ENCODE peak calls at places on chromosomes 2 and 18, in eight cellular contexts. One of them, this sample, is unnamed. For H3K27me3, the result is how much of the 10 kb centered on the place peaks cover.

GRCh38 chr18:39806519-39806918 is 2148.5 kb upstream of the PIK3C3 start:
- DNase-seq in ovary: no peak
- DNase-seq in cardiac muscle cell: peak
- DNase-seq in upper lobe of right lung: no peak
- DNase-seq in GM23248: peak
- DNase-seq in stomach: no peak
- DNase-seq in hepatocyte: peak
- DNase-seq in PC-3: peak
- DNase-seq in this sample: no peak

GRCh38 chr2:24856791-24857211 is 63.2 kb downstream of the ADCY3 start:
- DNase-seq in ovary: no peak
- DNase-seq in cardiac muscle cell: peak
- DNase-seq in upper lobe of right lung: no peak
- DNase-seq in GM23248: peak
- DNase-seq in stomach: no peak
- DNase-seq in hepatocyte: no peak
- DNase-seq in PC-3: no peak
- DNase-seq in this sample: no peak

GRCh38 chr2:176753752-176754474 is 458.7 kb upstream of the HNRNPA3 start:
- DNase-seq in ovary: no peak
- DNase-seq in cardiac muscle cell: no peak
- DNase-seq in upper lobe of right lung: no peak
- DNase-seq in GM23248: peak
- DNase-seq in stomach: no peak
- DNase-seq in hepatocyte: no peak
- DNase-seq in PC-3: no peak
- DNase-seq in this sample: peak

GRCh38 chr18:35756506-35757117 is 175.1 kb downstream of the GALNT1 start:
- DNase-seq in ovary: no peak
- DNase-seq in cardiac muscle cell: peak
- DNase-seq in upper lobe of right lung: no peak
- DNase-seq in GM23248: peak
- DNase-seq in stomach: peak
- DNase-seq in hepatocyte: peak
- DNase-seq in PC-3: peak
- DNase-seq in this sample: peak

GRCh38 chr18:54558609-54559585 is 32.1 kb upstream of the DYNAP start:
- DNase-seq in ovary: no peak
- DNase-seq in cardiac muscle cell: peak
- DNase-seq in upper lobe of right lung: no peak
- DNase-seq in GM23248: peak
- DNase-seq in stomach: no peak
- DNase-seq in hepatocyte: peak
- DNase-seq in PC-3: peak
- DNase-seq in this sample: no peak

GRCh38 chr2:238512247-238512867 is 85.6 kb downstream of the ASB1 start:
- DNase-seq in ovary: no peak
- DNase-seq in cardiac muscle cell: no peak
- DNase-seq in upper lobe of right lung: peak
- DNase-seq in GM23248: no peak
- DNase-seq in stomach: no peak
- DNase-seq in hepatocyte: no peak
- DNase-seq in PC-3: peak
- DNase-seq in this sample: no peak

GRCh38 chr2:6442252-6442651 is 423.5 kb downstream of the CMPK2 start:
- DNase-seq in ovary: no peak
- DNase-seq in cardiac muscle cell: no peak
- DNase-seq in upper lobe of right lung: no peak
- DNase-seq in GM23248: no peak
- DNase-seq in stomach: no peak
- DNase-seq in hepatocyte: no peak
- DNase-seq in PC-3: no peak
- DNase-seq in this sample: no peak

GRCh38 chr2:1407950-1408695 is 5.1 kb upstream of the TPO start:
- DNase-seq in ovary: no peak
- DNase-seq in cardiac muscle cell: no peak
- DNase-seq in upper lobe of right lung: no peak
- DNase-seq in GM23248: no peak
- DNase-seq in stomach: no peak
- DNase-seq in hepatocyte: no peak
- DNase-seq in PC-3: no peak
- DNase-seq in this sample: no peak

GRCh38 chr18:44713435-44713834 is 32.7 kb downstream of the SETBP1 start:
- DNase-seq in ovary: no peak
- DNase-seq in cardiac muscle cell: no peak
- DNase-seq in upper lobe of right lung: no peak
- DNase-seq in GM23248: no peak
- DNase-seq in stomach: no peak
- DNase-seq in hepatocyte: no peak
- DNase-seq in PC-3: no peak
- DNase-seq in this sample: no peak

GRCh38 chr2:23603156-23603555 is 218.2 kb downstream of the KLHL29 start:
- DNase-seq in ovary: no peak
- DNase-seq in cardiac muscle cell: no peak
- DNase-seq in upper lobe of right lung: no peak
- DNase-seq in GM23248: no peak
- DNase-seq in stomach: no peak
- DNase-seq in hepatocyte: no peak
- DNase-seq in PC-3: no peak
- DNase-seq in this sample: no peak

GRCh38 chr2:171390941-171391516 is 42.8 kb downstream of the METTL8 start:
- DNase-seq in ovary: no peak
- DNase-seq in cardiac muscle cell: peak
- DNase-seq in upper lobe of right lung: no peak
- DNase-seq in GM23248: peak
- DNase-seq in stomach: no peak
- DNase-seq in hepatocyte: no peak
- DNase-seq in PC-3: peak
- DNase-seq in this sample: no peak

GRCh38 chr18:331231-331771 is 63.5 kb upstream of the THOC1 start:
- DNase-seq in ovary: no peak
- DNase-seq in cardiac muscle cell: peak
- DNase-seq in upper lobe of right lung: no peak
- DNase-seq in GM23248: no peak
- DNase-seq in stomach: no peak
- DNase-seq in hepatocyte: no peak
- DNase-seq in PC-3: no peak
- DNase-seq in this sample: peak

GRCh38 chr2:96534131-96534530 is 2.4 kb upstream of the ARID5A start:
- DNase-seq in ovary: no peak
- DNase-seq in cardiac muscle cell: peak
- DNase-seq in upper lobe of right lung: no peak
- DNase-seq in GM23248: no peak
- DNase-seq in stomach: no peak
- DNase-seq in hepatocyte: no peak
- DNase-seq in PC-3: no peak
- DNase-seq in this sample: no peak

GRCh38 chr2:156189584-156189983 is 142.9 kb downstream of the NR4A2 start:
- DNase-seq in ovary: no peak
- DNase-seq in cardiac muscle cell: no peak
- DNase-seq in upper lobe of right lung: no peak
- DNase-seq in GM23248: no peak
- DNase-seq in stomach: no peak
- DNase-seq in hepatocyte: peak
- DNase-seq in PC-3: no peak
- DNase-seq in this sample: no peak

GRCh38 chr2:46122971-46123365 is 174.2 kb upstream of the EPAS1 start:
- DNase-seq in ovary: no peak
- DNase-seq in cardiac muscle cell: no peak
- DNase-seq in upper lobe of right lung: no peak
- DNase-seq in GM23248: no peak
- DNase-seq in stomach: no peak
- DNase-seq in hepatocyte: no peak
- DNase-seq in PC-3: no peak
- DNase-seq in this sample: no peak
- H3K27ac ChIP-seq in ovary: no peak
- H3K27ac ChIP-seq in cardiac muscle cell: no peak
- H3K27ac ChIP-seq in upper lobe of right lung: no peak
- H3K27ac ChIP-seq in GM23248: no peak
- H3K27ac ChIP-seq in stomach: no peak
- H3K27ac ChIP-seq in hepatocyte: peak
- H3K27ac ChIP-seq in PC-3: no peak
- H3K27ac ChIP-seq in this sample: no peak

GRCh38 chr2:169363027-169363569 is 764 bp upstream of the LRP2 start:
- DNase-seq in ovary: no peak
- DNase-seq in cardiac muscle cell: peak
- DNase-seq in upper lobe of right lung: no peak
- DNase-seq in GM23248: no peak
- DNase-seq in stomach: no peak
- DNase-seq in hepatocyte: no peak
- DNase-seq in PC-3: no peak
- DNase-seq in this sample: no peak
- H3K27me3 ChIP-seq in ovary: under half
- H3K27me3 ChIP-seq in cardiac muscle cell: under half
- H3K27me3 ChIP-seq in upper lobe of right lung: under half
- H3K27me3 ChIP-seq in GM23248: under half
- H3K27me3 ChIP-seq in stomach: half or more
- H3K27me3 ChIP-seq in hepatocyte: under half
- H3K27me3 ChIP-seq in PC-3: half or more
- H3K27me3 ChIP-seq in this sample: under half

GRCh38 chr2:36455788-36456187 is 100.2 kb downstream of the CRIM1 start:
- DNase-seq in ovary: no peak
- DNase-seq in cardiac muscle cell: no peak
- DNase-seq in upper lobe of right lung: no peak
- DNase-seq in GM23248: peak
- DNase-seq in stomach: no peak
- DNase-seq in hepatocyte: no peak
- DNase-seq in PC-3: no peak
- DNase-seq in this sample: no peak
- H3K27ac ChIP-seq in ovary: peak
- H3K27ac ChIP-seq in cardiac muscle cell: no peak
- H3K27ac ChIP-seq in upper lobe of right lung: peak
- H3K27ac ChIP-seq in GM23248: peak
- H3K27ac ChIP-seq in stomach: peak
- H3K27ac ChIP-seq in hepatocyte: peak
- H3K27ac ChIP-seq in PC-3: no peak
- H3K27ac ChIP-seq in this sample: peak

GRCh38 chr2:66445781-66446177 is 10.9 kb downstream of the MEIS1 start:
- DNase-seq in ovary: peak
- DNase-seq in cardiac muscle cell: no peak
- DNase-seq in upper lobe of right lung: no peak
- DNase-seq in GM23248: peak
- DNase-seq in stomach: no peak
- DNase-seq in hepatocyte: peak
- DNase-seq in PC-3: no peak
- DNase-seq in this sample: no peak

GRCh38 chr2:66441651-66442365 is 6.9 kb downstream of the MEIS1 start:
- DNase-seq in ovary: no peak
- DNase-seq in cardiac muscle cell: no peak
- DNase-seq in upper lobe of right lung: no peak
- DNase-seq in GM23248: peak
- DNase-seq in stomach: no peak
- DNase-seq in hepatocyte: no peak
- DNase-seq in PC-3: no peak
- DNase-seq in this sample: no peak

GRCh38 chr2:66445076-66445724 is 10.3 kb downstream of the MEIS1 start:
- DNase-seq in ovary: peak
- DNase-seq in cardiac muscle cell: no peak
- DNase-seq in upper lobe of right lung: no peak
- DNase-seq in GM23248: peak
- DNase-seq in stomach: no peak
- DNase-seq in hepatocyte: peak
- DNase-seq in PC-3: no peak
- DNase-seq in this sample: peak

GRCh38 chr2:66443977-66444855 is 9.3 kb downstream of the MEIS1 start:
- DNase-seq in ovary: peak
- DNase-seq in cardiac muscle cell: no peak
- DNase-seq in upper lobe of right lung: no peak
- DNase-seq in GM23248: peak
- DNase-seq in stomach: no peak
- DNase-seq in hepatocyte: no peak
- DNase-seq in PC-3: no peak
- DNase-seq in this sample: peak

GRCh38 chr2:66443183-66443976 is 8.5 kb downstream of the MEIS1 start:
- DNase-seq in ovary: no peak
- DNase-seq in cardiac muscle cell: no peak
- DNase-seq in upper lobe of right lung: no peak
- DNase-seq in GM23248: peak
- DNase-seq in stomach: no peak
- DNase-seq in hepatocyte: no peak
- DNase-seq in PC-3: no peak
- DNase-seq in this sample: peak
- H3K27me3 ChIP-seq in ovary: under half
- H3K27me3 ChIP-seq in cardiac muscle cell: under half
- H3K27me3 ChIP-seq in upper lobe of right lung: under half
- H3K27me3 ChIP-seq in GM23248: under half
- H3K27me3 ChIP-seq in stomach: half or more
- H3K27me3 ChIP-seq in hepatocyte: under half
- H3K27me3 ChIP-seq in PC-3: under half
- H3K27me3 ChIP-seq in this sample: under half

GRCh38 chr2:9229470-9229820 is 22.8 kb downstream of the ASAP2 start:
- DNase-seq in ovary: no peak
- DNase-seq in cardiac muscle cell: no peak
- DNase-seq in upper lobe of right lung: no peak
- DNase-seq in GM23248: no peak
- DNase-seq in stomach: no peak
- DNase-seq in hepatocyte: no peak
- DNase-seq in PC-3: no peak
- DNase-seq in this sample: no peak

GRCh38 chr2:9228781-9229469 is 22.3 kb downstream of the ASAP2 start:
- DNase-seq in ovary: no peak
- DNase-seq in cardiac muscle cell: no peak
- DNase-seq in upper lobe of right lung: no peak
- DNase-seq in GM23248: no peak
- DNase-seq in stomach: no peak
- DNase-seq in hepatocyte: no peak
- DNase-seq in PC-3: no peak
- DNase-seq in this sample: no peak

GRCh38 chr2:9226458-9227380 is 20.1 kb downstream of the ASAP2 start:
- DNase-seq in ovary: no peak
- DNase-seq in cardiac muscle cell: no peak
- DNase-seq in upper lobe of right lung: no peak
- DNase-seq in GM23248: no peak
- DNase-seq in stomach: no peak
- DNase-seq in hepatocyte: no peak
- DNase-seq in PC-3: no peak
- DNase-seq in this sample: no peak

GRCh38 chr2:9230051-9230802 is 23.6 kb downstream of the ASAP2 start:
- DNase-seq in ovary: no peak
- DNase-seq in cardiac muscle cell: peak
- DNase-seq in upper lobe of right lung: no peak
- DNase-seq in GM23248: peak
- DNase-seq in stomach: no peak
- DNase-seq in hepatocyte: no peak
- DNase-seq in PC-3: no peak
- DNase-seq in this sample: peak

DNA sequence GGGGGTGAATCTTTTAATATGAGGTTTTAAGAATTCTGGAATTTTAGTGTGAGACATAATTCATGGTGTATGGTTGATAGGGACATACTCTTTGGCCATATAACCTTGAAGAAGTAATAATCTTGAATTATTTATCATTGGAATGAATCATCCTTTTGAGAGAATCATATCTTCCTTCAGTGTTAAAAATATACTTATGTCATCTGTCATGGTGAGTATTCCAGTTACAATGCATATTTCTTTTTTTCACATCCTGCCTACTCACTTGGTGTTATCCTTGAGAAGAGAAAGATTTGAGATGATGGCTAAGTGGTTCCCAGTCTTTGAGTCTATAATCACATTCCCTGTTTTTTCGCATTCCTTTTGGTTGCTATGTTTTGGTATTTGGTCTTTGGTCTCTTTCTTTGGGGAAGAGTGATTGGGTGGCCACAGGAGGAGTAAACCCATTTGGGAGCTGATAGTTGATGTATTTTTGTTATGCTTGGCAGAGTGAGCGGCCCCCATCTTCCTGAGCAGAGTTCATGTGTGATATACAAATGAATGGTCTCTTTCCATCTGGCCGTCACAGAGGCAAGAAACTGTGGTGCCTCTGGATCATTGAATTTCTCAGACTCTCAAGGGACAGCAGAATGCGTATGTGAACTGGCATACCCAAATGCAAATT is 21.6 kb downstream of the ASAP2 start:
- DNase-seq in ovary: no peak
- DNase-seq in cardiac muscle cell: peak
- DNase-seq in upper lobe of right lung: no peak
- DNase-seq in GM23248: peak
- DNase-seq in stomach: no peak
- DNase-seq in hepatocyte: no peak
- DNase-seq in PC-3: peak
- DNase-seq in this sample: no peak
- H3K27ac ChIP-seq in ovary: no peak
- H3K27ac ChIP-seq in cardiac muscle cell: no peak
- H3K27ac ChIP-seq in upper lobe of right lung: no peak
- H3K27ac ChIP-seq in GM23248: peak
- H3K27ac ChIP-seq in stomach: no peak
- H3K27ac ChIP-seq in hepatocyte: peak
- H3K27ac ChIP-seq in PC-3: peak
- H3K27ac ChIP-seq in this sample: no peak